ENCODE peak calls at places on chromosomes 5 and 9, in ten cellular contexts. O is stimulated activated CD4-positive, alpha-beta T cell treated with anti-CD3 and anti-CD28 coated beads, Interleukin-15, amount 100 ng/mL, for 24 hours; G is NCI-H146; J is KBM-7; I is right atrium auricular region; C is iris pigment epithelial cell; E is activated T-cell treated with anti-CD3 and anti-CD28 coated beads for 1 hour; N is naive B cell; A is cardiac septum; Y is DMS153. S is an unnamed sample.

GRCh38 chr5:109865636-109866035 is 175.9 kb downstream of the MAN2A1 start:
- DNase-seq in C (peak), N (no peak), G (no peak), I (no peak), O (peak), Y (peak), J (no peak), A (no peak), E (no peak), S (no peak)

GRCh38 chr5:108148715-108149139 is 233.2 kb downstream of the FBXL17 start:
- DNase-seq in I (no peak), J (peak), G (no peak), Y (no peak), E (no peak), O (no peak), C (peak), A (no peak), N (no peak), S (no peak)

GRCh38 chr5:7686794-7687193 is 164.1 kb downstream of the CFAP90 start:
- DNase-seq in A (no peak), Y (no peak), N (no peak), E (no peak), J (no peak), I (no peak), G (no peak), C (no peak), O (no peak), S (no peak)

GRCh38 chr5:149005077-149005892 is 57.6 kb downstream of the SH3TC2 start:
- DNase-seq in Y (no peak), J (no peak), I (no peak), O (no peak), E (no peak), N (no peak), G (no peak), A (no peak), C (peak), S (no peak)

GRCh38 chr5:31487510-31487909 is 44.4 kb downstream of the DROSHA start:
- DNase-seq in A (no peak), I (no peak), E (no peak), N (no peak), G (no peak), O (no peak), C (no peak), Y (no peak), J (no peak), S (no peak)

GRCh38 chr5:126972062-126972895 is 58.1 kb downstream of the MARCHF3 start:
- DNase-seq in A (no peak), G (no peak), N (peak), J (peak), Y (no peak), I (no peak), E (peak), O (peak), C (peak), S (no peak)

GRCh38 chr5:59020611-59021285 is 437.9 kb downstream of the RAB3C start:
- DNase-seq in G (peak), O (peak), E (no peak), J (no peak), A (no peak), Y (peak), N (no peak), I (no peak), C (peak), S (no peak)

GRCh38 chr5:64680289-64680688 is 10.0 kb upstream of the SHISAL2B start:
- DNase-seq in Y (no peak), O (peak), C (no peak), I (no peak), J (no peak), E (no peak), N (no peak), A (no peak), G (peak), S (no peak)

GRCh38 chr9:114552716-114553115 is 34.9 kb upstream of the ATP6V1G1 start:
- DNase-seq in G (no peak), O (no peak), N (no peak), A (no peak), J (no peak), C (no peak), I (no peak), E (no peak), Y (no peak), S (no peak)

GRCh38 chr5:133698259-133698554 is 85.9 kb upstream of the FSTL4 start:
- DNase-seq in N (no peak), G (no peak), E (no peak), O (no peak), Y (no peak), A (no peak), I (no peak), C (no peak), J (no peak), S (no peak)